ENCODE peak calls at places on chromosomes 16 and 17, in eight cellular contexts. Y, S, G, P, R, H, E and C are unnamed samples.

GRCh38 chr16:5366126-5366525 is 268.5 kb upstream of the EEF2KMT start:
- DNase-seq in G (no peak), R (no peak), H (no peak), E (no peak), S (no peak), Y (no peak), P (no peak), C (no peak)

GRCh38 chr16:86353934-86354333 is 156.4 kb upstream of the FOXF1 start:
- DNase-seq in Y (no peak), R (no peak), H (no peak), G (no peak), S (no peak), P (no peak), E (no peak), C (no peak)

GRCh38 chr16:71288570-71288889 is 672 bp downstream of the CMTR2 start:
- DNase-seq in H (no peak), E (no peak), Y (no peak), R (no peak), P (no peak), S (no peak), G (no peak), C (no peak)

GRCh38 chr16:51630051-51630450 is 479.0 kb upstream of the SALL1 start:
- DNase-seq in H (no peak), S (no peak), P (no peak), G (no peak), R (no peak), E (no peak), Y (no peak), C (no peak)

GRCh38 chr16:21566891-21567414 is 32.4 kb upstream of the METTL9 start:
- DNase-seq in E (no peak), Y (peak), G (peak), H (no peak), R (no peak), P (no peak), S (peak), C (no peak)

GRCh38 chr16:907819-908218 is 63.0 kb downstream of the LMF1 start:
- DNase-seq in H (no peak), R (no peak), E (no peak), P (no peak), Y (no peak), S (no peak), G (no peak), C (no peak)

GRCh38 chr17:33873218-33873617 is 381.9 kb upstream of the CCL2 start:
- DNase-seq in Y (no peak), S (no peak), G (no peak), E (no peak), H (no peak), R (no peak), P (no peak), C (no peak)

GRCh38 chr17:82022981-82023446 is at the start of gene LRRC45:
- DNase-seq in E (peak), G (peak), Y (peak), P (peak), R (peak), S (peak), H (peak), C (peak)

GRCh38 chr16:53921042-53921441 is 217.1 kb downstream of the FTO start:
- DNase-seq in G (no peak), Y (no peak), R (no peak), S (no peak), E (no peak), H (no peak), P (no peak), C (no peak)

GRCh38 chr17:43604549-43604948 is 57.2 kb downstream of the MEOX1 start:
- DNase-seq in R (no peak), Y (no peak), G (no peak), H (no peak), S (no peak), E (no peak), P (no peak), C (no peak)

GRCh38 chr17:27471321-27472269 is 15.3 kb downstream of the KSR1 start:
- DNase-seq in H (no peak), P (no peak), Y (no peak), E (no peak), S (no peak), R (no peak), G (peak), C (no peak)

GRCh38 chr17:30299000-30299399 is 7.3 kb upstream of the BLMH start:
- DNase-seq in H (no peak), G (no peak), R (no peak), P (no peak), S (no peak), E (no peak), Y (no peak), C (no peak)

GRCh38 chr17:17463821-17464220 is 13.0 kb upstream of the MED9 start:
- DNase-seq in P (no peak), Y (no peak), H (no peak), R (no peak), S (no peak), G (no peak), E (no peak), C (no peak)

GRCh38 chr16:84932691-84933090 is 78.6 kb downstream of the ZDHHC7 start:
- DNase-seq in Y (no peak), R (no peak), S (no peak), E (no peak), P (no peak), H (no peak), G (no peak), C (no peak)

GRCh38 chr17:43140396-43141332 is 15.5 kb upstream of the BRCA1 start:
- DNase-seq in H (no peak), E (no peak), R (no peak), P (no peak), S (no peak), Y (peak), G (no peak), C (no peak)

GRCh38 chr17:81814748-81815645 is 11.0 kb downstream of the GCGR start:
- DNase-seq in H (no peak), S (no peak), R (no peak), Y (no peak), E (no peak), P (no peak), G (no peak), C (peak)

GRCh38 chr17:49590874-49591273 is 15.2 kb downstream of the NXPH3 start:
- DNase-seq in Y (peak), R (no peak), S (no peak), P (no peak), H (no peak), E (peak), G (no peak), C (no peak)

GRCh38 chr17:12769981-12770380 is 19.3 kb upstream of the ARHGAP44 start:
- DNase-seq in R (no peak), E (no peak), P (no peak), S (no peak), H (no peak), G (no peak), Y (no peak), C (no peak)

DNA sequence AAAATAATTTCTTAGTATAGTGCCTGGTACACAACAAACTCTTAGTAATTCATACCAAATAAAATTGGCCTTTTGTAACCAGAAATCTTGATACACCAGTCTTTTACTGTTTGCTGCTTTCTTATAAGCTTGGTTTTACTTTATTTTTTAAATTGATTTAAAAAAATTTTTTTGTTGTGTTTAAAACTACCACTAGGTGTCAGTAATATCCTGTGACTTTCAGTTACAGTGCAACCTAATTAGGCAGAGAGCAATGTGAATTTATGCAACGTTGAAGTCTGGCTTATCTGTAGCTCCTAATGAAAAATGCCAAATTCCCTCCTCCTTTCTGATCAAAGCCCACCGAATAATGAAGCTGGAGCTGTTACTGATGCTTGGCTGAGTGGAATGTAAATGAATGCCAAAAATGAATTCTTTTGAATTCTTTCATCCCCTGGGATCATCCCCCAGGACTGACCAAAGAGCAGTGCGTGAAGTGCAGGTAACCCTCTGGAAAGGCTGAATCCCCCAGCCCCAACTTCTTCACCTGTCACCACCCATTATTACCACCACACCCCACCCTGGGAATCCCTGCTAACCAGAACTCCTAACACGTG is 3.8 kb downstream of the ERCC4 start:
- DNase-seq in Y (no peak), S (no peak), G (no peak), H (no peak), P (peak), R (peak), E (no peak), C (no peak)
- TF ChIP-seq EP300 in Y (no peak), S (no peak), G (no peak), H (no peak), P (no peak), R (no peak), E (no peak), C (no peak)

DNA sequence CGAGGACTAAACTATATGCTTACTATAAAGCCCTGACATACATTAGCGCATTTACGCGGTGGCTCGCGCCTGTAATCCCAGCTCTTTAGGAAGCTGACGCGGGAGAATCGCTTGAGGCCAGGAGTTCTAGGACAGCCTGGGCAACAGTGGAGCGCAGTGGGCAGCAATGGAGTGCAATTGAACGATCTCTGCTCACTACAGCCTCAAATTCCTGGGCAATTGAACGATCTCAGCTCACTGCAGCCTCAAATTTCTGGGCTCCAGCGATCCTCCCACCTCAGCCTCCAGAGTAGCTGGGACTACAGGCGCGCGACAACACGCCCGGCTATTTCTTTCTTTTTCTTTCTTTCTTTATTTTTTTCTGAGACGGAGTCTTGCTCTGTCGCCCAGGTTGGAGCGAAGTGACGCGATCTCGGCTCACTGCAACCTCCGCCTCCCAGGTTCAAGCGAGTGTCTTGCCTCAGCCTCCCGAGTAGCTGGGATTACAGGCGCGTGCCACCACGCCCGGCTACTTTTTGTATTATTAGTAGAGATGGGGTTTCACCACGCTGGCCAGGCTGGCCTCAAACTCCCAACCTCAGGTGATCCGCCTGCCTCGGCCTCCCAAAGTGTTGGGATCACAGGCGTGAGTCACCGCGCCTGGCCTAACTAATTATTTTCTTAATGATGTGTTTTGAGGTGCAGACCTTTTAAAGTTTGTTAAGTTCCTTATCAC is 506 bp upstream of the COG7 start:
- DNase-seq in S (no peak), R (no peak), P (no peak), H (no peak), E (no peak), G (no peak), Y (no peak), C (peak)
- H3K27ac ChIP-seq in S (peak), R (no peak), P (peak), H (no peak), E (peak), G (peak), Y (peak), C (peak)

DNA sequence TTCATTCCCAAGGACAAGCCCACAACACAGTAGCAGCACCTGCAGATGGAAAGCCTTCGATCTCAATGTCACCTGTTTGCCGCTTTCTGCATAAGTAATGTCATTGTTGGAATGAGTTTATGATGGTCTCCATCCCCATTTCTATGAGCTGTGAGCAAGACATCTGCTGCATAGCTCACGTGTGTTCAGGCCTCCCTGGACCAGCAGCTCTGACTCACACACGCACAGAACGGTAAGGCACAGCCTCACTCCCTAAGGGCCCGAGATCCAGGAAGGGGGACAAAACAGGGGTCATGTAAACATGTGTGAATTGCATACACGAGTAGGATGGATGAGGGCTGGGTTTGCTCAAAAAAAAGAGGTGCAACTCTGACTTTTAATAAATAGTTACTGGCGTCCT is 223.1 kb downstream of the SOX9 start:
- DNase-seq in R (no peak), S (no peak), E (no peak), P (no peak), G (no peak), H (no peak), Y (no peak), C (no peak)
- TF ChIP-seq EP300 in R (no peak), S (no peak), E (no peak), P (no peak), G (no peak), H (no peak), Y (no peak), C (no peak)

GRCh38 chr16:75244844-75245758 is 6.3 kb downstream of the BCAR1 start:
- DNase-seq in H (no peak), E (no peak), Y (peak), R (peak), G (peak), S (peak), P (peak), C (peak)
- H3K27ac ChIP-seq in H (peak), E (peak), Y (peak), R (peak), G (peak), S (peak), P (peak), C (peak)

GRCh38 chr17:76354747-76355310 is 1.1 kb upstream of the PRPSAP1 start:
- DNase-seq in E (no peak), R (no peak), S (no peak), Y (no peak), H (no peak), P (no peak), G (no peak), C (no peak)
- TF ChIP-seq EP300 in E (no peak), R (no peak), S (no peak), Y (no peak), H (no peak), P (no peak), G (no peak), C (no peak)

GRCh38 chr16:27405546-27406451 is 3.8 kb downstream of the IL21R start:
- DNase-seq in E (peak), G (no peak), P (no peak), R (no peak), Y (no peak), H (no peak), S (no peak), C (no peak)
- H3K27ac ChIP-seq in E (no peak), G (no peak), P (no peak), R (no peak), Y (no peak), H (no peak), S (no peak), C (peak)

GRCh38 chr17:68196394-68197090 is 51.3 kb upstream of the AMZ2 start:
- DNase-seq in E (no peak), G (no peak), R (no peak), Y (no peak), P (no peak), S (no peak), H (no peak), C (no peak)

GRCh38 chr17:68198931-68199836 is 48.7 kb upstream of the AMZ2 start:
- DNase-seq in E (no peak), S (no peak), R (peak), P (peak), H (no peak), G (no peak), Y (no peak), C (peak)

GRCh38 chr17:68195667-68196393 is 52.0 kb upstream of the AMZ2 start:
- DNase-seq in H (no peak), Y (no peak), P (no peak), S (no peak), R (peak), E (no peak), G (no peak), C (peak)

GRCh38 chr17:68197997-68198930 is 49.6 kb upstream of the AMZ2 start:
- DNase-seq in G (no peak), S (peak), R (peak), H (no peak), P (peak), E (no peak), Y (no peak), C (no peak)

DNA sequence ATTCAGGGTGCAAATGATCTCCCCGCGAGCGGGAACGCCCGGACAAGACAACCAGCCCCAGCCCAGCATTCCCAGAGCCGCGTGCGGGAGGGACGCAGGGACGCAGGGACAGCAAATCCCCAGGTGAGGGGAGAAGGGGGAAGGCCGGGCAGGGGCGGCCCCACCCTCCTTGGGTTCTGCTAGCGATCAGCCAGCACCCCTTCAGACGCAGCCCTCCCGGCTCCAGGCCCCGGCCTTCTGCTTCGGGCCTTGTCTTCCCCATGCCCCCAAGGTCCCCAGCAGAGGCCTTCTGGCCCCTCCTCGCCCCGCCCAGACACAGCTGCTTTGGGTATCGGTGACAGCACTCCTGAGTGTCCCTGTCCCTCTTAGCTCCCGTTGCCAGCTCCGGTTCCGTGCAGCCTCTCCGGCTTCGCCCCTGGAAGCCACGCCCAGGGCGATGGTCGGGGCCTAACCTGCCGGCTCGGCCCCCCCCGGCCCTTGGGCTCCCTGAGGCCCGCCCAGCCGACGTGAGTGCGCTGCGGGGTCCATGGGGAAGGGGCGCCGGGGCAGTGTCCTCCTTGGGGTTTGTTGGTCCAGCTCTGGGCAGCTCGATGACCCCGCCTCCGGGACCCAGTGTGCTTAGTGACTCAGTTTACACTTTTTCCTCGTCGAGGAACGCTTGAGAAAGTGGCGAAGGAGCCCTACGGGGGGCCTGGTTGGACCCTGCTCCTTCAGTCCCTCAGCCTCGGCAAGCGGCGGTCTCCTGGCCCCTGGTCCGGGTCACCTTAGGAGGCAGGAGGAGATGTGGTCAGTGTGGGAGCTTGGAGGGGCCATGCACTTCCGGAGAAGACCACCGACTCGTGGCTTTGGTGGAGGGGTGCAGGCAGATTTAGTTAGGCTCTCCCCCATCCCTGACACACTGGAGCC is 50.5 kb upstream of the AMZ2 start:
- DNase-seq in R (peak), Y (no peak), P (peak), H (no peak), G (peak), S (no peak), E (no peak), C (no peak)
- TF ChIP-seq EP300 in R (no peak), Y (no peak), P (no peak), H (no peak), G (no peak), S (no peak), E (no peak), C (no peak)

DNA sequence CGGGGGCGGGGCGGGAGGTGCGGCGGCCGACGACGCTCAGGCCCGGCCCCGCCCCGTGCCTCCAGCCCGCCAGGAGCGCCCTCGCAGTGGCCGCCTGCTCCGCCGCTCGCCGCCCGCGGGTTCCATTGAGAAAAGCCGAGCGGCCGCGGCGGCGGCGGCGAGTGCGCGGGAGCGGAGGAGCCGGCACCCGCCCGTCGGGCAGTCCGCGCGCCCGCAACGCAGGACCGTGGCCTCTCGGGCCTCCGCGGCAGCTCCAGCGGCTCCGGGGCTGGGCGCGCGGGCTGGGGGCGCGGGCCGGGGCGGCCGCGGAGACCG is at the start of gene ZFPM1:
- DNase-seq in S (no peak), H (no peak), G (no peak), E (no peak), P (no peak), R (no peak), Y (no peak), C (no peak)
- H3K27ac ChIP-seq in S (peak), H (no peak), G (peak), E (peak), P (peak), R (peak), Y (peak), C (peak)

GRCh38 chr17:52762147-52762793 is 603.8 kb upstream of the CA10 start:
- DNase-seq in R (no peak), E (no peak), G (no peak), P (no peak), H (no peak), S (no peak), Y (no peak), C (no peak)
- TF ChIP-seq EP300 in R (no peak), E (no peak), G (no peak), P (no peak), H (no peak), S (no peak), Y (no peak), C (no peak)

GRCh38 chr17:8256691-8257090 is 7.6 kb downstream of the PFAS start:
- DNase-seq in E (no peak), S (no peak), G (no peak), Y (no peak), P (no peak), R (no peak), H (no peak), C (no peak)

GRCh38 chr17:8256291-8256690 is 7.2 kb downstream of the PFAS start:
- DNase-seq in R (no peak), G (no peak), S (no peak), H (no peak), E (no peak), Y (no peak), P (no peak), C (no peak)

GRCh38 chr17:8255499-8255898 is 6.4 kb downstream of the PFAS start:
- DNase-seq in G (no peak), R (no peak), E (no peak), Y (no peak), H (no peak), P (peak), S (no peak), C (no peak)

GRCh38 chr17:8253801-8254200 is 4.7 kb downstream of the PFAS start:
- DNase-seq in E (no peak), Y (no peak), H (no peak), R (no peak), G (no peak), P (no peak), S (no peak), C (no peak)

DNA sequence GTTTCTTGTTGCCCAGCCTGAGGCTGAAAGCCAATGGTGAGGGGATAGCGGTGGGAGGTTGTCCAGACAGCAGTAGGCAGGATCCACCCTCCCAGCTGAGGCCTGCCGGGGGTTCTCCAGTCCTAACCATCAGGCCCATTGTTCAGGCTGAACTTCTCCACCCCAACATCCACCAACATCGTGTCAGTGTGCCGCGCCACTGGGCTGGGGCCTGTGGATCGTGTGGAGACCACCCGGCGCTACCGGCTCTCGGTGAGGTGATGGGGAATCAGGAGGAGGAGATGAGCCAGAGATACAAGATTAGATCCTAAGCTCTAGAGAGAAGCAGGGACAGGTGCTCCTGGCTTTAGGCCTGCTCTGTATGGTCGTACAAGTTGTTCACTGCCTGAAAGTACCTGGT is 5.8 kb downstream of the PFAS start:
- DNase-seq in H (no peak), P (no peak), E (no peak), Y (no peak), G (no peak), S (no peak), R (no peak), C (peak)
- H3K27ac ChIP-seq in H (no peak), P (no peak), E (no peak), Y (no peak), G (no peak), S (no peak), R (no peak), C (no peak)